ENCODE peak calls at places on chromosomes 16 and 17, in four cellular contexts. One of them, this sample, is unnamed.

GRCh38 chr17:77840156-77840555 is 118.3 kb upstream of the TNRC6C start:
- DNase-seq in PC-3: no peak
- DNase-seq in fibroblast of lung: peak
- DNase-seq in GM23248: no peak
- DNase-seq in this sample: peak

GRCh38 chr16:4328580-4329353 is 12.9 kb downstream of the GLIS2 start:
- DNase-seq in PC-3: no peak
- DNase-seq in fibroblast of lung: no peak
- DNase-seq in GM23248: no peak
- DNase-seq in this sample: no peak

GRCh38 chr17:13544292-13544691 is 57.4 kb downstream of the HS3ST3A1 start:
- DNase-seq in PC-3: peak
- DNase-seq in fibroblast of lung: peak
- DNase-seq in GM23248: peak
- DNase-seq in this sample: peak

GRCh38 chr16:66952430-66953139 is 8.5 kb upstream of the CES3 start:
- DNase-seq in PC-3: no peak
- DNase-seq in fibroblast of lung: no peak
- DNase-seq in GM23248: no peak
- DNase-seq in this sample: no peak

GRCh38 chr17:69722518-69722917 is 308.0 kb downstream of the MAP2K6 start:
- DNase-seq in PC-3: peak
- DNase-seq in fibroblast of lung: no peak
- DNase-seq in GM23248: no peak
- DNase-seq in this sample: no peak

GRCh38 chr16:48054881-48055601 is 100.8 kb downstream of the ABCC12 start:
- DNase-seq in PC-3: peak
- DNase-seq in fibroblast of lung: peak
- DNase-seq in GM23248: peak
- DNase-seq in this sample: peak

GRCh38 chr16:68481636-68482035 is 33.3 kb upstream of the SMPD3 start:
- DNase-seq in PC-3: no peak
- DNase-seq in fibroblast of lung: no peak
- DNase-seq in GM23248: no peak
- DNase-seq in this sample: no peak

GRCh38 chr17:72635034-72635654 is 457.3 kb downstream of the SLC39A11 start:
- DNase-seq in PC-3: peak
- DNase-seq in fibroblast of lung: no peak
- DNase-seq in GM23248: no peak
- DNase-seq in this sample: no peak

GRCh38 chr16:4011225-4011939 is 104.9 kb downstream of the ADCY9 start:
- DNase-seq in PC-3: no peak
- DNase-seq in fibroblast of lung: no peak
- DNase-seq in GM23248: no peak
- DNase-seq in this sample: no peak

GRCh38 chr16:9039208-9039607 is 52.2 kb upstream of the HAPSTR1 start:
- DNase-seq in PC-3: no peak
- DNase-seq in fibroblast of lung: peak
- DNase-seq in GM23248: peak
- DNase-seq in this sample: peak

GRCh38 chr17:40617678-40618240 is 29.9 kb downstream of the SMARCE1 start:
- DNase-seq in PC-3: peak
- DNase-seq in fibroblast of lung: no peak
- DNase-seq in GM23248: no peak
- DNase-seq in this sample: no peak

GRCh38 chr17:77734371-77735050 is 224.0 kb upstream of the TNRC6C start:
- DNase-seq in PC-3: no peak
- DNase-seq in fibroblast of lung: peak
- DNase-seq in GM23248: peak
- DNase-seq in this sample: peak

GRCh38 chr16:83577201-83577600 is 230.6 kb upstream of the HSBP1 start:
- DNase-seq in PC-3: no peak
- DNase-seq in fibroblast of lung: no peak
- DNase-seq in GM23248: no peak
- DNase-seq in this sample: no peak

GRCh38 chr17:74785096-74785980 is 9.2 kb upstream of the NAT9 start:
- DNase-seq in PC-3: no peak
- DNase-seq in fibroblast of lung: no peak
- DNase-seq in GM23248: no peak
- DNase-seq in this sample: no peak

GRCh38 chr17:78748730-78749317 is 33.2 kb downstream of the CYTH1 start:
- DNase-seq in PC-3: peak
- DNase-seq in fibroblast of lung: peak
- DNase-seq in GM23248: peak
- DNase-seq in this sample: peak

GRCh38 chr17:2223617-2223927 is 80.0 kb downstream of the SMG6 start:
- DNase-seq in PC-3: no peak
- DNase-seq in fibroblast of lung: no peak
- DNase-seq in GM23248: no peak
- DNase-seq in this sample: no peak

GRCh38 chr17:30334421-30334820 is 564 bp upstream of the TMIGD1 start:
- DNase-seq in PC-3: no peak
- DNase-seq in fibroblast of lung: no peak
- DNase-seq in GM23248: no peak
- DNase-seq in this sample: no peak

GRCh38 chr17:81197831-81198490 is 24.8 kb downstream of the CEP131 start:
- DNase-seq in PC-3: no peak
- DNase-seq in fibroblast of lung: no peak
- DNase-seq in GM23248: no peak
- DNase-seq in this sample: no peak

GRCh38 chr16:12920739-12921138 is 19.3 kb downstream of the SHISA9 start:
- DNase-seq in PC-3: no peak
- DNase-seq in fibroblast of lung: no peak
- DNase-seq in GM23248: no peak
- DNase-seq in this sample: no peak

GRCh38 chr17:81044764-81045589 is 10.0 kb downstream of the BAIAP2 start:
- DNase-seq in PC-3: peak
- DNase-seq in fibroblast of lung: peak
- DNase-seq in GM23248: peak
- DNase-seq in this sample: peak

GRCh38 chr16:22849517-22849916 is 35.6 kb downstream of the HS3ST2 start:
- DNase-seq in PC-3: no peak
- DNase-seq in fibroblast of lung: no peak
- DNase-seq in GM23248: no peak
- DNase-seq in this sample: no peak

GRCh38 chr17:40726919-40727318 is 23.4 kb upstream of the KRT24 start:
- DNase-seq in PC-3: peak
- DNase-seq in fibroblast of lung: peak
- DNase-seq in GM23248: peak
- DNase-seq in this sample: no peak

GRCh38 chr17:17941015-17941414 is 31.2 kb downstream of the TOM1L2 start:
- DNase-seq in PC-3: no peak
- DNase-seq in fibroblast of lung: no peak
- DNase-seq in GM23248: no peak
- DNase-seq in this sample: no peak

GRCh38 chr16:24088011-24088410 is 168.1 kb upstream of the CACNG3 start:
- DNase-seq in PC-3: no peak
- DNase-seq in fibroblast of lung: no peak
- DNase-seq in GM23248: no peak
- DNase-seq in this sample: no peak

GRCh38 chr16:77581706-77582105 is 140.6 kb upstream of the NUDT7 start:
- DNase-seq in PC-3: no peak
- DNase-seq in fibroblast of lung: peak
- DNase-seq in GM23248: no peak
- DNase-seq in this sample: peak

GRCh38 chr16:85124636-85125346 is 12.5 kb upstream of the CIBAR2 start:
- DNase-seq in PC-3: no peak
- DNase-seq in fibroblast of lung: peak
- DNase-seq in GM23248: no peak
- DNase-seq in this sample: no peak

GRCh38 chr16:2537451-2538379 is at the start of gene PDPK1:
- DNase-seq in PC-3: peak
- DNase-seq in fibroblast of lung: peak
- DNase-seq in GM23248: peak
- DNase-seq in this sample: peak

GRCh38 chr17:78329263-78330059 is 30.4 kb downstream of the SOCS3 start:
- DNase-seq in PC-3: peak
- DNase-seq in fibroblast of lung: peak
- DNase-seq in GM23248: peak
- DNase-seq in this sample: peak

GRCh38 chr16:2762711-2763110 is 10.3 kb downstream of the SRRM2 start:
- DNase-seq in PC-3: no peak
- DNase-seq in fibroblast of lung: no peak
- DNase-seq in GM23248: no peak
- DNase-seq in this sample: no peak

GRCh38 chr17:42221886-42222745 is 27.8 kb upstream of the GHDC start:
- DNase-seq in PC-3: no peak
- DNase-seq in fibroblast of lung: peak
- DNase-seq in GM23248: peak
- DNase-seq in this sample: no peak

DNA sequence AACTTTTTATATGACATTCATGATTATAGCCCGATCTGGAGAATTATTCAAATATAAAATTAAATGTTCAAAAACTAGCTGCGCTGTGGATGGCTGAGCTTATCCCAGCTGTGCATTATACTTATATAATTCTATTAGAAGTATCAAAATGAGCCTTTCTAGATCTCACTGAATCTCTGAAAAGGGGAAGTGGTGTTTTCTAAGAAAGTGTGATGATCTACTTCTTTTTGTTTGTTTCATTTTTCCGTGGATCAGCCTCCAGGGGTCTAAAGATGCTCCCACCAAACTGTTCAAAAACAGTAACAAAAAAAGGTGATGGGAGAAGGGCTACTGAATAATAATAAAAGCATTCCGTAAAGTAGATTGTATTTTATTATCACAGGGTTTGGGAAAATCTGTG is 411.3 kb upstream of the PSMD7 start:
- DNase-seq in PC-3: no peak
- DNase-seq in fibroblast of lung: no peak
- DNase-seq in GM23248: no peak
- DNase-seq in this sample: no peak
- H3K4me2 ChIP-seq in PC-3: no peak
- H3K4me2 ChIP-seq in fibroblast of lung: peak
- H3K4me2 ChIP-seq in GM23248: no peak
- H3K4me2 ChIP-seq in this sample: no peak

GRCh38 chr17:76462556-76463290 is 4.7 kb upstream of the AANAT start:
- DNase-seq in PC-3: no peak
- DNase-seq in fibroblast of lung: no peak
- DNase-seq in GM23248: no peak
- DNase-seq in this sample: no peak
- H3K4me2 ChIP-seq in PC-3: no peak
- H3K4me2 ChIP-seq in fibroblast of lung: no peak
- H3K4me2 ChIP-seq in GM23248: no peak
- H3K4me2 ChIP-seq in this sample: no peak

GRCh38 chr17:63697341-63698286 is 2.3 kb downstream of the LIMD2 start:
- DNase-seq in PC-3: peak
- DNase-seq in fibroblast of lung: no peak
- DNase-seq in GM23248: peak
- DNase-seq in this sample: no peak
- H3K4me2 ChIP-seq in PC-3: no peak
- H3K4me2 ChIP-seq in fibroblast of lung: no peak
- H3K4me2 ChIP-seq in GM23248: no peak
- H3K4me2 ChIP-seq in this sample: peak

DNA sequence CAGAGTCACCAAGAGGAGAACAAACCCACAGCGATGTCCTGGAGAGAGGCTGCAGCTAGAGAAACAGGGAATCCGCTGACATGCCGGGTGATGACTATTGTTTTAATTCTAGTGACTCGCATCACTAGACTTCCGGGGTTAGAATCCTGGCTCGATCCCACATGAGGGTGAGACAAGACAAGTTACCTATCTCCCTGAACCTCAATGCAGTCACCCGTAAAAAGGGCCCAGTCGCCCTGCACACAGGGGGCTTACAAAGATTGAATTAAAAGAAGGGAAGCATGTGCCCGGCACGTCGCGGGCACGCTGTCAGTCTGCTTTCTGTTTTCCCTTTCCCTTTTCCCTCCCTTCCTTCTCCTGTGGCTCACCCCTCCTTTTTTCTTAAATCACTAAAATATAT is 212.9 kb upstream of the FOXF1 start:
- DNase-seq in PC-3: no peak
- DNase-seq in fibroblast of lung: peak
- DNase-seq in GM23248: peak
- DNase-seq in this sample: no peak
- H3K4me2 ChIP-seq in PC-3: no peak
- H3K4me2 ChIP-seq in fibroblast of lung: peak
- H3K4me2 ChIP-seq in GM23248: peak
- H3K4me2 ChIP-seq in this sample: peak

DNA sequence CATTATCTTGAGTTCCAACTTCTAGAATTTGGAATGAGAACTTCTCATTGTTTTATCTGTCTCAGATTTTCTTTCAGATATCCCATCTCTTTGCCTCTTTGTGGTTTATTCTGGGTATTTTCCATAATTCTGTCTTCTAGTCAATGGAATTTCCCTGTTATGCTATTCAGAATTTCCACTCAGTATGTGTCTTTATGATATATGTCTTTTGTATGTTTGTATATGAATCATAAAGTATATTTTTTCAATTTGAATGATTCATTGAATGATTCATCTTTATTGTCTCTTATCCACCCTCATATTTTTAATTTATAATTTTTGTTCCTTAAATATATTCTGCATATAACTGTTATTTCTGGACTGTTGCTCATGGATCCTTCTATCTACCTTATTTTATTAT is 729.7 kb upstream of the GOT2 start:
- DNase-seq in PC-3: peak
- DNase-seq in fibroblast of lung: peak
- DNase-seq in GM23248: no peak
- DNase-seq in this sample: peak
- H3K4me2 ChIP-seq in PC-3: peak
- H3K4me2 ChIP-seq in fibroblast of lung: no peak
- H3K4me2 ChIP-seq in GM23248: no peak
- H3K4me2 ChIP-seq in this sample: no peak

DNA sequence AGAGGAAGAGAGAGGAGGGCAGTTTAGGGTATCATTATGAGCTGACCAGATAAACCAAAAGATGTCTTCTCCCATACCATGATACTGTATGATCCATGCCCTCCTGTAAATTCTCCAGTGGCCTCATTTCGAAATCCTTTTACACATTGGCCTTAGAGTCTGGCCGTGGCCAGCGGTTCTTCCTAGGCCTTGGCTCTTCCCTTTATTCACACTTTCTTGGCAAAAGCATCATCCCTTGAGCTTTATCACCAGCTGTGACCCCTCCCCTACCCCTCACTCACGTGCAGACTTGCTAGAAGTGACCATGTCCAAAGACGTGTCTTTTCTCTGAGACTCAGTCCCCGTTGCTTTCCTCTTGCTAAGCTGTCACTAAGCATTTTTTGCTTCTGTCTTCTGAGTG is 22.8 kb downstream of the KATNIP start:
- DNase-seq in PC-3: no peak
- DNase-seq in fibroblast of lung: no peak
- DNase-seq in GM23248: peak
- DNase-seq in this sample: no peak
- H3K4me2 ChIP-seq in PC-3: no peak
- H3K4me2 ChIP-seq in fibroblast of lung: no peak
- H3K4me2 ChIP-seq in GM23248: peak
- H3K4me2 ChIP-seq in this sample: no peak